ENCODE peak calls at places on chromosomes 3 and 15, in seven cellular contexts. H is cardiac muscle cell, I is GM12864, C is adrenal gland, E is lower lobe of right lung, D is fibroblast of the aortic adventitia, V is ovary. M is an unnamed sample.

GRCh38 chr15:70113304-70113700 is 15.6 kb upstream of the TLE3 start:
- DNase-seq in E (peak; percentile 87), H (no peak), I (no peak), D (no peak), C (peak; percentile 69), V (no peak), M (no peak)

GRCh38 chr15:52247032-52247431 is 48.6 kb downstream of the MYO5C start:
- DNase-seq in C (no peak), H (peak; percentile 95), I (no peak), D (peak; percentile 26), V (no peak), E (no peak), M (peak; percentile 69)

GRCh38 chr3:56845505-56845904 is 43.8 kb upstream of the ARHGEF3 start:
- DNase-seq in I (no peak), E (no peak), V (no peak), C (no peak), D (no peak), H (no peak), M (no peak)

GRCh38 chr3:128011140-128011539 is 41.1 kb upstream of the SEC61A1 start:
- DNase-seq in I (no peak), E (peak; percentile 81), D (peak; percentile 46), C (peak; percentile 30), V (no peak), H (peak; percentile 38), M (peak; percentile 15)

GRCh38 chr3:73074681-73075305 is 13.3 kb downstream of the EBLN2 start:
- DNase-seq in E (no peak), V (no peak), I (no peak), H (no peak), C (no peak), D (no peak), M (no peak)

GRCh38 chr15:63560741-63561448 is 36.3 kb upstream of the FBXL22 start:
- DNase-seq in V (no peak), H (no peak), E (no peak), D (no peak), C (no peak), I (peak; percentile 26), M (no peak)

GRCh38 chr3:132593950-132594328 is 3.1 kb upstream of the ACKR4 start:
- DNase-seq in H (peak; percentile 49), D (peak; percentile 75), I (no peak), E (no peak), C (no peak), V (no peak), M (peak; percentile 68)

GRCh38 chr3:160691151-160691550 is 14.2 kb downstream of the ARL14 start:
- DNase-seq in C (no peak), D (no peak), I (no peak), E (no peak), V (no peak), H (no peak), M (no peak)

GRCh38 chr15:42226648-42227047 is 18.5 kb upstream of the VPS39 start:
- DNase-seq in H (no peak), I (no peak), V (no peak), D (no peak), C (no peak), E (no peak), M (no peak)

GRCh38 chr3:62950227-62950626 is 75.0 kb upstream of the CADPS start:
- DNase-seq in D (no peak), H (no peak), E (no peak), I (no peak), V (no peak), C (no peak), M (no peak)

GRCh38 chr3:100002599-100003350 is 111.5 kb downstream of the FILIP1L start:
- DNase-seq in C (peak; percentile 24), E (no peak), V (no peak), D (peak; percentile 97), H (peak; percentile 67), I (no peak), M (peak; percentile 91)

GRCh38 chr3:170426240-170426797 is 7.7 kb downstream of the CLDN11 start:
- DNase-seq in H (peak; percentile 40), I (no peak), E (no peak), D (peak; percentile 53), C (no peak), V (no peak), M (peak; percentile 74)

GRCh38 chr3:114709102-114709501 is 415.3 kb downstream of the TIGIT start:
- DNase-seq in V (no peak), D (peak; percentile 40), H (peak; percentile 45), I (no peak), E (no peak), C (no peak), M (peak; percentile 33)

GRCh38 chr3:123286308-123287023 is 84.7 kb downstream of the SEC22A start:
- DNase-seq in D (peak; percentile 74), H (peak; percentile 81), E (no peak), I (peak; percentile 8), C (peak; percentile 47), V (no peak), M (peak; percentile 56)

GRCh38 chr3:31971607-31972006 is 9.5 kb downstream of the OSBPL10 start:
- DNase-seq in V (no peak), C (no peak), I (no peak), E (no peak), H (no peak), D (no peak), M (no peak)

GRCh38 chr3:31973081-31973480 is 8.0 kb downstream of the OSBPL10 start:
- DNase-seq in I (no peak), E (no peak), D (no peak), H (peak; percentile 12), V (no peak), C (no peak), M (no peak)

GRCh38 chr3:31968391-31968926 is 12.6 kb downstream of the OSBPL10 start:
- DNase-seq in H (peak; percentile 63), C (no peak), D (peak; percentile 84), V (no peak), E (no peak), I (no peak), M (peak; percentile 79)

GRCh38 chr3:31966978-31967592 is 14.0 kb downstream of the OSBPL10 start:
- DNase-seq in H (no peak), D (no peak), E (no peak), V (no peak), I (no peak), C (no peak), M (no peak)

DNA sequence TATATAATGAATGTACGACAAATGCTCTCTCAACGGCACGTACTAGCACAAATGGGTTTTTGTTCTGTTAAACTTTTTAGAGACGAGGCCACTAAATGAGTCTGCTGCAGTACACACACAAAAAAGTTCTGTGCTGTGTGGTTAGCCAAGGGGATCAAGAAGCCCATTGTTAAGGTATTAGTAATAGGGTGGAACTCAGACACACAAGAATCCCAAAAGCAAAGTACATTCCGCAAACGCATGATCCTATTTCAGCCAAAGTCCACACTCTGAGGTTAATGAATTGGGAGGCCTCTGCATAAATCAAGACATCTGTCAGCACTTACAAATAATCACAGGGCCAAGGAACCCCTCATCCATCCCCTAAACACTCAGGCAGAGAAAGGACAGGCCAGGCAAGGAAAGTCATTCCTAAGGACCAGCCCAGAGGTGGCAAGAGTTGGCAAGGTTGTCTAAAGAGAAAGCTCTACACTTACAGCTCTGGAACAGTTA is 12.1 kb downstream of the OSBPL10 start:
- DNase-seq in D (peak; percentile 97), E (no peak), C (no peak), H (peak; percentile 85), V (no peak), I (no peak), M (peak; percentile 94)
- TF ChIP-seq CTCF in D (no peak), E (no peak), C (no peak), H (no peak), V (no peak), I (no peak), M (no peak)

GRCh38 chr3:68211637-68212036 is 557.2 kb upstream of the SUCLG2 start:
- DNase-seq in I (no peak), H (no peak), C (no peak), V (no peak), E (no peak), D (no peak), M (no peak)
- H3K4me3 ChIP-seq in I (no peak overlapping the region), H (no peak overlapping the region), C (no peak overlapping the region), V (no peak overlapping the region), E (no peak overlapping the region), D (no peak overlapping the region), M (no peak overlapping the region)

GRCh38 chr3:98798820-98799219 is 35.7 kb downstream of the ST3GAL6 start:
- DNase-seq in D (no peak), E (no peak), C (no peak), I (no peak), H (no peak), V (no peak), M (no peak)

GRCh38 chr3:98800401-98800800 is 37.3 kb downstream of the ST3GAL6 start:
- DNase-seq in C (no peak), I (no peak), E (no peak), V (no peak), D (no peak), H (no peak), M (no peak)

GRCh38 chr3:98799479-98799878 is 36.3 kb downstream of the ST3GAL6 start:
- DNase-seq in D (no peak), H (no peak), V (no peak), C (no peak), I (no peak), E (no peak), M (no peak)

GRCh38 chr3:98797905-98798304 is 34.8 kb downstream of the ST3GAL6 start:
- DNase-seq in E (no peak), C (no peak), I (no peak), H (no peak), V (no peak), D (no peak), M (no peak)

GRCh38 chr3:98801042-98801747 is 38.1 kb downstream of the ST3GAL6 start:
- DNase-seq in I (no peak), V (no peak), C (no peak), D (no peak), H (no peak), E (no peak), M (no peak)
- TF ChIP-seq CTCF in I (no peak), V (no peak), C (no peak), D (no peak), H (peak; percentile 16), E (no peak), M (peak; percentile 33)

GRCh38 chr15:37078000-37078399 is 22.3 kb downstream of the MEIS2 start:
- DNase-seq in E (no peak), C (no peak), I (no peak), V (no peak), D (no peak), H (no peak), M (no peak)

GRCh38 chr15:37076543-37076942 is 23.8 kb downstream of the MEIS2 start:
- DNase-seq in E (no peak), V (no peak), C (no peak), I (no peak), D (peak; percentile 56), H (no peak), M (peak; percentile 51)

GRCh38 chr15:37081985-37082384 is 18.4 kb downstream of the MEIS2 start:
- DNase-seq in E (no peak), C (no peak), V (no peak), H (peak; percentile 80), D (peak; percentile 64), I (no peak), M (no peak)

GRCh38 chr15:37078566-37078965 is 21.8 kb downstream of the MEIS2 start:
- DNase-seq in D (no peak), I (no peak), E (no peak), C (no peak), H (no peak), V (no peak), M (no peak)

DNA sequence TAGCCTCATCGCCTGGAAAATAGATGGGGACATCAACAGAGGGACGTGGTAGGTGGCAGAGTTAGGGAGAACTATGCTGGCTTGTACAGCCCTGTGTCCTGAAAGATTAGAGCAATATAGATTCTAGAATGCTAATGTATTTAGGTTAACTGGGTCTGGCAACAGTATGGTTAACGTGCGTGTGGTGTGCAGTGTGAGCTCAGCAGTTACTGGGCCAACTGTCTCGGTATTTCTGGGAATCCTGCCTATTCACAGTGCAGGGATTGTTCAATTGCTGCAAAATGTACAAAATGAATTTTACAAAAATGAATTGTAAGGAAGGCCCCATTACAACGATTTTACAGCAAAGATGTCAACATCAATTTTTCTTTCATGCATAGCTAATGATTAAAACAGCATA is 20.6 kb downstream of the MEIS2 start:
- DNase-seq in H (peak; percentile 91), I (no peak), E (no peak), C (peak; percentile 53), D (peak; percentile 94), V (no peak), M (peak; percentile 70)
- H3K4me3 ChIP-seq in H (no peak overlapping the region), I (no peak overlapping the region), E (no peak overlapping the region), C (no peak overlapping the region), D (no peak overlapping the region), V (no peak overlapping the region), M (no peak overlapping the region)

M was measured in astrocyte of the spinal cord.